ENCODE peak calls at places on chromosome 2, in four cellular contexts. Q, C, L and M are unnamed samples.

GRCh38 chr2:112290098-112290497 is 14.7 kb downstream of the ZC3H6 start:
- DNase-seq in Q (no peak), C (no peak), L (no peak), M (no peak)

GRCh38 chr2:227706859-227707258 is 11.0 kb downstream of the SLC19A3 start:
- DNase-seq in Q (no peak), C (no peak), L (no peak), M (peak)

GRCh38 chr2:161900241-161900640 is 173.8 kb downstream of the DPP4 start:
- DNase-seq in Q (no peak), C (no peak), L (no peak), M (no peak)

GRCh38 chr2:86498468-86499260 is 57.5 kb downstream of the KDM3A start:
- DNase-seq in Q (no peak), C (no peak), L (no peak), M (no peak)

GRCh38 chr2:98027535-98027934 is 31.8 kb upstream of the TMEM131 start:
- DNase-seq in Q (peak), C (peak), L (no peak), M (no peak)

GRCh38 chr2:114631146-114631545 is 188.7 kb downstream of the DPP10 start:
- DNase-seq in Q (no peak), C (no peak), L (no peak), M (no peak)

GRCh38 chr2:198374375-198375072 is 570.1 kb downstream of the PLCL1 start:
- DNase-seq in Q (no peak), C (no peak), L (peak), M (no peak)

GRCh38 chr2:109736177-109736827 is 57.8 kb upstream of the RGPD5 start:
- DNase-seq in Q (no peak), C (no peak), L (peak), M (no peak)

GRCh38 chr2:174662459-174662858 is 64.9 kb upstream of the WIPF1 start:
- DNase-seq in Q (no peak), C (no peak), L (no peak), M (no peak)

GRCh38 chr2:45834372-45834771 is 182.9 kb downstream of the PRKCE start:
- DNase-seq in Q (no peak), C (no peak), L (no peak), M (no peak)

DNA sequence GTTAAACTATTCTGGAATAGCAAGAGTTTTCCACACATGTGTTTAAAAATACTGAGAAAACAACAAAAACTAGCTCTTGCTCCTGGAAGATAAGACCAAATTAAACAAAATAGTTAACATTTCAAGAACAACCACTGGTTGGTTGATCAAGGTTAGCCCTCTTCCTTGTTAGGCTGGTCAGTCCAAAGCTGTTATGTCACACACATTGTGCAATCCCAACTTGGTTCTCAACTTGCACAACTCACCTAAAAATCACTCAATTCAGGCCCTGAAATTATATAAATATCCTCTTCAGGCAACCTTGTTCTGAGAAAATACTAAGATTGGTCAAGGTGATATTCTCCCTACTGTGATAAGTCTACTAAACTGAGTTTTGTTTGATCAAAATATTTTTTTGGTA is 169.7 kb upstream of the LRP1B start:
- DNase-seq in Q (no peak), C (no peak), L (no peak), M (no peak)
- TF ChIP-seq POLR2A in Q (no peak), C (no peak), L (no peak), M (no peak)

GRCh38 chr2:27428978-27429541 is 629 bp downstream of the NRBP1 start:
- DNase-seq in Q (peak), C (peak), L (peak), M (peak)
- TF ChIP-seq POLR2A in Q (no peak), C (no peak), L (peak), M (no peak)

GRCh38 chr2:42055573-42056514 is 8.0 kb downstream of the PKDCC start:
- DNase-seq in Q (no peak), C (no peak), L (no peak), M (no peak)

GRCh38 chr2:42053482-42053790 is 5.6 kb downstream of the PKDCC start:
- DNase-seq in Q (no peak), C (no peak), L (no peak), M (no peak)

GRCh38 chr2:42054657-42055430 is 7.0 kb downstream of the PKDCC start:
- DNase-seq in Q (no peak), C (no peak), L (no peak), M (no peak)

GRCh38 chr2:42052702-42053481 is 5.1 kb downstream of the PKDCC start:
- DNase-seq in Q (no peak), C (no peak), L (no peak), M (no peak)

DNA sequence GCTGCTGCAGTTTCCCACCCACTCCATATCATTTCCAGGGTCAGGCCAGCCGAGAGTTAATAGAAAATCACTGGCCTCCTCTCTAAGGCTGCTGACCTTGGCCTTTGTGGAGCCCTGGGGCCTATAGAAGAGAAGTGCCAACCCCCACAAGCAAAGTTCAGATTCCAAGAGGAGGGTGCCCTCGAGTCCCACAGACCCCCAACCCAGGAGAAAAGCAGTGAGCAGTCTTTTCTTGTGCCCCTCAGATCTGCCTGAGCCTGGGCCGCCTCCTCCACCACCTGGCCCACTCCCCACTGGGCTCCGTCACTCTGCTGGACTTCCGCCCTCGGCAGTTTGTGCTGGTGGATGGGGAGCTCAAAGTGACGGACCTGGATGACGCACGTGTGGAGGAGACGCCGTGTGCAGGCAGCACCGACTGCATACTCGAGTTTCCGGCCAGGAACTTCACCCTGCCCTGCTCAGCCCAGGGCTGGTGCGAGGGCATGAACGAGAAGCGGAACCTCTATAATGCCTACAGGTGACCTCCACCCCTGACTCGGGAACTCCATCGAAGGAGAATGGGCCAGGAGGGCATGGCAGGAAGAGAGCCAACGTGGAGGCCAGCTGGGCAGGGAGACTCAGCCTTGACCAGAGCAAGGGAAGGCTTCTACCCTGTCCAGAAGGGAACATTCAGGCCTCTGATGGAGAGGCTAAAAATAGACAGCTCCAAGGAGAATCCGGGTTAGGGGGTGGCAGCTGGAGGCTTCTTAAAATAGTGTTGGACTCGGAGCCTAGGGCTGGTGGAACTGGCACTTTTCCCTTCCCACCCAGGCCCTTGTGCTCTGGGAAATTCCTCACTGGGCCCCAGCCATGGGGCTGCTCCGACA is 6.2 kb downstream of the PKDCC start:
- DNase-seq in Q (no peak), C (no peak), L (no peak), M (no peak)
- TF ChIP-seq POLR2A in Q (no peak), C (peak), L (peak), M (no peak)

GRCh38 chr2:25072606-25073005 is 30.7 kb downstream of the EFR3B start:
- DNase-seq in Q (no peak), C (no peak), L (no peak), M (no peak)
- TF ChIP-seq POLR2A in Q (no peak), C (no peak), L (no peak), M (no peak)